ENCODE peak calls at places on chromosomes 16 and 17, in seven cellular contexts. D, I, H, L, T, W and X are unnamed samples.

GRCh38 chr16:16861546-16861945 is 482.6 kb downstream of the NPIPA7 start:
- DNase-seq in D (peak; percentile 32), I (peak; percentile 40), H (peak; percentile 34), L (peak; percentile 66), T (peak; percentile 61), W (peak; percentile 23), X (peak; percentile 64)

GRCh38 chr17:32783602-32784001 is 93.3 kb downstream of the MYO1D start:
- DNase-seq in D (peak; percentile 66), I (no peak), H (peak; percentile 71), L (no peak), T (no peak), W (peak; percentile 83), X (peak; percentile 59)

GRCh38 chr16:71883193-71883848 is 661 bp downstream of the ZNF821 start:
- DNase-seq in D (peak; percentile 6), I (peak; percentile 72), H (peak; percentile 30), L (peak; percentile 78), T (peak; percentile 54), W (peak; percentile 23), X (peak; percentile 70)

GRCh38 chr16:14194706-14195105 is 123.6 kb downstream of the MRTFB start:
- DNase-seq in D (no peak), I (no peak), H (no peak), L (no peak), T (no peak), W (no peak), X (no peak)

GRCh38 chr16:78506372-78507193 is 407.1 kb downstream of the WWOX start:
- DNase-seq in D (no peak), I (peak; percentile 43), H (no peak), L (no peak), T (no peak), W (no peak), X (no peak)

GRCh38 chr16:67530013-67530939 is 1.6 kb downstream of the RIPOR1 start:
- DNase-seq in D (peak; percentile 76), I (peak; percentile 56), H (peak; percentile 32), L (peak; percentile 42), T (peak; percentile 87), W (peak; percentile 80), X (peak; percentile 81)

GRCh38 chr16:60642956-60643355 is 1393.3 kb downstream of the CDH8 start:
- DNase-seq in D (no peak), I (no peak), H (peak; percentile 1), L (no peak), T (no peak), W (no peak), X (no peak)

GRCh38 chr17:78645421-78646295 is 68.5 kb upstream of the DNAH17 start:
- DNase-seq in D (peak; percentile 34), I (no peak), H (peak; percentile 35), L (peak; percentile 78), T (peak; percentile 52), W (peak; percentile 49), X (peak; percentile 89)

GRCh38 chr17:29573871-29574731 is 5.6 kb downstream of the TP53I13 start:
- DNase-seq in D (no peak), I (no peak), H (no peak), L (no peak), T (no peak), W (no peak), X (no peak)

GRCh38 chr16:11957591-11958395 is 7.2 kb upstream of the TNFRSF17 start:
- DNase-seq in D (peak; percentile 13), I (no peak), H (no peak), L (no peak), T (no peak), W (no peak), X (no peak)

GRCh38 chr17:39177256-39177655 is 11.3 kb upstream of the ARL5C start:
- DNase-seq in D (no peak), I (peak; percentile 61), H (no peak), L (peak; percentile 18), T (peak; percentile 60), W (no peak), X (no peak)

GRCh38 chr17:4176803-4177472 is 33.9 kb downstream of the CYB5D2 start:
- DNase-seq in D (no peak), I (no peak), H (no peak), L (peak; percentile 57), T (no peak), W (no peak), X (no peak)

GRCh38 chr17:45016237-45016636 is 35.2 kb downstream of the DCAKD start:
- DNase-seq in D (no peak), I (no peak), H (no peak), L (no peak), T (no peak), W (no peak), X (no peak)

GRCh38 chr16:86516618-86517003 is 6.3 kb downstream of the FOXF1 start:
- DNase-seq in D (peak; percentile 63), I (no peak), H (no peak), L (no peak), T (no peak), W (peak; percentile 78), X (no peak)

GRCh38 chr16:85046957-85047866 is 19.6 kb downstream of the KIAA0513 start:
- DNase-seq in D (no peak), I (no peak), H (no peak), L (peak; percentile 23), T (peak; percentile 48), W (no peak), X (no peak)

GRCh38 chr17:38727661-38728220 is 2.4 kb upstream of the CISD3 start:
- DNase-seq in D (no peak), I (no peak), H (no peak), L (peak; percentile 97), T (no peak), W (no peak), X (no peak)

GRCh38 chr17:12180644-12181261 is 160.1 kb downstream of the MAP2K4 start:
- DNase-seq in D (peak; percentile 79), I (no peak), H (peak; percentile 74), L (peak; percentile 47), T (peak; percentile 62), W (peak; percentile 81), X (peak; percentile 56)

GRCh38 chr16:27495191-27495590 is 54.5 kb downstream of the GTF3C1 start:
- DNase-seq in D (peak; percentile 85), I (no peak), H (no peak), L (no peak), T (peak; percentile 53), W (peak; percentile 47), X (no peak)

GRCh38 chr16:50298075-50298460 is 31.7 kb downstream of the ADCY7 start:
- DNase-seq in D (no peak), I (peak; percentile 38), H (no peak), L (no peak), T (no peak), W (no peak), X (no peak)

GRCh38 chr17:49817993-49818392 is 29.5 kb downstream of the KAT7 start:
- DNase-seq in D (no peak), I (no peak), H (no peak), L (peak; percentile 71), T (no peak), W (no peak), X (no peak)

GRCh38 chr17:73343168-73343634 is 31.4 kb upstream of the CDC42EP4 start:
- DNase-seq in D (peak; percentile 88), I (no peak), H (no peak), L (no peak), T (peak; percentile 73), W (peak; percentile 90), X (no peak)

GRCh38 chr16:68069511-68070248 is 15.5 kb upstream of the NFATC3 start:
- DNase-seq in D (no peak), I (no peak), H (no peak), L (peak; percentile 64), T (peak; percentile 73), W (no peak), X (no peak)

GRCh38 chr16:27238016-27238587 is 30.5 kb downstream of the NSMCE1 start:
- DNase-seq in D (no peak), I (no peak), H (no peak), L (peak; percentile 79), T (no peak), W (no peak), X (no peak)

GRCh38 chr17:18087610-18088491 is at the start of gene DRG2:
- DNase-seq in D (peak; percentile 89), I (peak; percentile 95), H (peak; percentile 96), L (peak; percentile 91), T (peak; percentile 92), W (peak; percentile 94), X (peak; percentile 92)
- TF ChIP-seq CTCF in D (peak; percentile 23), I (no peak), H (no peak), L (no peak), T (no peak), W (peak; percentile 33), X (no peak)

GRCh38 chr16:75550211-75550662 is 5.8 kb downstream of the TMEM231 start:
- DNase-seq in D (peak; percentile 43), I (no peak), H (peak; percentile 33), L (peak; percentile 47), T (peak; percentile 59), W (peak; percentile 91), X (peak; percentile 66)
- TF ChIP-seq CTCF in D (peak; percentile 47), I (no peak), H (peak; percentile 47), L (peak; percentile 29), T (no peak), W (peak; percentile 92), X (peak; percentile 60)

DNA sequence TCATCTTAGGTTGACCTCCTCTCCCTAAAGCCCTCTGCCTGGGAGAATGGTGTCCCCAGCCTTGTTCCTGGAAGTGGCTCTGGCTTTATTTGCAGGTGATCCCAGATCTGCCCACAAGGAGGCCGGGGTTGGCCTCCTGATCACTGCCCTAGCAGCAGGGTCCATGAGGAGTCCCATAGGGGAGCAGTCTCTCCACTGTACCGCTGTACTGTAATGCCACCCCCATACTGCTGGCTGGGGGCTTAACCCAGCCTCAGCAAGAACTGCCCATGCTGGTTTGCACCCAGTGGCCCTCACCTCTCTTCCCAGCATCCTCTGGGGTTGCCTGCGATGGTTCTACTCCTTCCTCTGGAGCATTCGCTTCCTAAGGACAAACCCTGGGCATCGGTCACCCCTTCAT is 39.1 kb downstream of the PSME3IP1 start:
- DNase-seq in D (no peak), I (no peak), H (peak; percentile 33), L (no peak), T (no peak), W (no peak), X (no peak)
- TF ChIP-seq CTCF in D (peak; percentile 11), I (peak; percentile 52), H (peak; percentile 36), L (no peak), T (no peak), W (peak; percentile 37), X (no peak)

DNA sequence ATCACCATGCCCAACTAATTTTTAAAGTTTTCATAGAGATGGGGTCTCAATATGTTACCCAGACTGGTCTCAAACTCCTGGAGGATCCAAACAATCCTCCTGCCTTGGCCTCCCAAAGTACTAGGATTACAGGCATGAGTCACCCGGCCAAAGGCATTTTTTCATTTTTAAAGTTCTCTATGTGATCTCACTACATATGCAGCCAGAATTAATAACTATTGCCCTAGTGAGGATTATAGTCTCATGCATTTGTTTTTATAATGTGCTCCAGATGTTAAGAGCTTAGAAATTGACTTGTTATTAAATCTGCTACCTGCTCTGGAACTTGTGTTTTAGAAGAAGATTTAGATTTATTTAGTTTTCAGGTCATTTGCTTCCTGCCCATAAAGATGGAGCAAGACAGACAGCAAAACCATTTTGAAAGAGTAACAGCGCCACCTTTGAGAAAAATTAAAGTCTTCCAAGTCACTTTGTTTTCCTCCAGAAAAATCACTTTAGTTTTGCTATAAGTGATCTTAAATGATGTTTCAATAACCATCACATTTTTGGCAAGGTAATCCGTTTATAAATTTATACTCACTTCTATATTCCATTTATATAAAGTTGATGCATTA is 79.5 kb downstream of the CA4 start:
- DNase-seq in D (peak; percentile 63), I (no peak), H (peak; percentile 65), L (no peak), T (no peak), W (peak; percentile 39), X (no peak)
- TF ChIP-seq CTCF in D (no peak), I (peak; percentile 31), H (peak; percentile 74), L (no peak), T (no peak), W (peak; percentile 15), X (no peak)

GRCh38 chr16:66226762-66227161 is 139.7 kb upstream of the CDH5 start:
- DNase-seq in D (no peak), I (peak; percentile 26), H (no peak), L (no peak), T (no peak), W (no peak), X (no peak)
- TF ChIP-seq CTCF in D (no peak), I (no peak), H (no peak), L (no peak), T (no peak), W (no peak), X (no peak)